ENCODE peak calls at places on chromosomes 16 and 17, in six cellular contexts. H, X, J, W, E and B are unnamed samples.
A peak's percentile ranks its signal among the peaks of the same experiment; 100 is the strongest.

GRCh38 chr17:50359005-50359699 is 13.2 kb downstream of the XYLT2 start:
- DNase-seq in J (peak; percentile 85), H (no peak), W (no peak), E (no peak), X (no peak), B (no peak)

GRCh38 chr16:3306078-3306477 is 781 bp downstream of the ZNF75A start:
- DNase-seq in X (no peak), H (no peak), J (no peak), E (no peak), W (no peak), B (no peak)

GRCh38 chr17:73340093-73340596 is 28.3 kb upstream of the CDC42EP4 start:
- DNase-seq in X (peak; percentile 67), J (peak; percentile 54), E (no peak), W (no peak), H (no peak), B (peak; percentile 71)

GRCh38 chr17:75683467-75684041 is 16.4 kb downstream of the SAP30BP start:
- DNase-seq in J (peak; percentile 56), E (no peak), W (no peak), H (no peak), X (peak; percentile 90), B (peak; percentile 88)

GRCh38 chr16:4339909-4340308 is 11.2 kb downstream of the PAM16 start:
- DNase-seq in J (peak; percentile 46), E (no peak), X (no peak), W (no peak), H (no peak), B (no peak)

GRCh38 chr16:81521141-81521626 is 76.6 kb downstream of the CMIP start:
- DNase-seq in X (no peak), H (peak; percentile 38), W (no peak), J (peak; percentile 44), E (no peak), B (no peak)

GRCh38 chr16:4882633-4883285 is 35.5 kb downstream of the UBN1 start:
- DNase-seq in X (peak; percentile 49), E (no peak), W (peak; percentile 96), J (peak; percentile 69), H (no peak), B (peak; percentile 92)

GRCh38 chr17:78154903-78155811 is 9.0 kb downstream of the C17orf99 start:
- DNase-seq in W (no peak), J (no peak), X (no peak), E (no peak), H (no peak), B (no peak)

GRCh38 chr16:55264949-55265348 is 59.1 kb upstream of the IRX6 start:
- DNase-seq in W (peak; percentile 61), E (no peak), J (no peak), H (no peak), X (no peak), B (no peak)

GRCh38 chr16:29775742-29776408 is 2.2 kb upstream of the ZG16 start:
- DNase-seq in X (peak; percentile 15), J (no peak), H (no peak), E (no peak), W (no peak), B (no peak)

GRCh38 chr16:1871974-1872635 is at the start of gene MEIOB:
- DNase-seq in X (no peak), J (no peak), W (no peak), E (no peak), H (peak; percentile 29), B (no peak)